ENCODE peak calls at places on chromosomes 3 and 15, in six cellular contexts. I is mesenteric fat pad; H is activated CD4-positive, alpha-beta T cell treated with anti-CD3 and anti-CD28 coated beads, Interleukin-2, amount 50 U/mL, for 48 hours; W is HuH-7; F is CD8-positive, alpha-beta memory T cell; Y is H4. L is an unnamed sample.

GRCh38 chr3:31105011-31105410 is 210.6 kb upstream of the GADL1 start:
- DNase-seq in W (no peak), Y (no peak), F (no peak), H (no peak), I (no peak), L (no peak)

GRCh38 chr3:14806641-14807263 is 12.0 kb upstream of the FGD5 start:
- DNase-seq in Y (peak; percentile 56), H (peak; percentile 11), W (no peak), I (no peak), F (no peak), L (no peak)

GRCh38 chr3:31173118-31173718 is 278.8 kb upstream of the GADL1 start:
- DNase-seq in Y (no peak), I (no peak), H (no peak), F (no peak), W (no peak), L (no peak)

GRCh38 chr15:49380912-49381311 is 42.1 kb upstream of the FGF7 start:
- DNase-seq in F (no peak), Y (no peak), I (no peak), W (no peak), H (no peak), L (no peak)

GRCh38 chr3:52017467-52018065 is 21.9 kb upstream of the RPL29 start:
- DNase-seq in H (no peak), F (no peak), W (no peak), I (no peak), Y (no peak), L (no peak)

GRCh38 chr15:81095690-81096365 is 38.2 kb upstream of the CFAP161 start:
- DNase-seq in I (no peak), H (no peak), W (no peak), F (no peak), Y (no peak), L (no peak)

GRCh38 chr15:68154923-68155559 is 50.1 kb downstream of the CALML4 start:
- DNase-seq in F (no peak), I (no peak), H (peak; percentile 10), Y (peak; percentile 42), W (peak; percentile 23), L (peak; percentile 27)

GRCh38 chr15:38530113-38530512 is 34.5 kb downstream of the RASGRP1 start:
- DNase-seq in W (no peak), F (no peak), H (peak; percentile 49), I (no peak), Y (no peak), L (no peak)

GRCh38 chr15:48250640-48251076 is 44.6 kb downstream of the SLC12A1 start:
- DNase-seq in I (no peak), Y (peak; percentile 78), H (peak; percentile 4), W (peak; percentile 23), F (no peak), L (peak; percentile 51)

GRCh38 chr3:99562990-99563607 is 75.3 kb upstream of the COL8A1 start:
- DNase-seq in Y (no peak), W (no peak), H (no peak), F (no peak), I (no peak), L (no peak)

GRCh38 chr3:78633626-78634025 is 1134.2 kb downstream of the ROBO1 start:
- DNase-seq in I (no peak), H (no peak), W (no peak), F (no peak), Y (no peak), L (no peak)

GRCh38 chr3:135382621-135383020 is 582.9 kb upstream of the PPP2R3A start:
- DNase-seq in I (no peak), Y (no peak), H (no peak), W (no peak), F (no peak), L (no peak)

GRCh38 chr3:102182162-102182561 is 252.7 kb upstream of the ZPLD1 start:
- DNase-seq in H (no peak), Y (no peak), W (no peak), F (no peak), I (no peak), L (no peak)

GRCh38 chr15:67242665-67243064 is 11.8 kb downstream of the AAGAB start:
- DNase-seq in I (no peak), W (no peak), Y (peak; percentile 40), H (no peak), F (no peak), L (no peak)

GRCh38 chr3:60932170-60932569 is 319.1 kb downstream of the FHIT start:
- DNase-seq in W (no peak), I (no peak), H (no peak), F (no peak), Y (no peak), L (no peak)

GRCh38 chr3:153897025-153897723 is 224.0 kb upstream of the ARHGEF26 start:
- DNase-seq in W (no peak), H (no peak), Y (no peak), F (no peak), I (no peak), L (no peak)

GRCh38 chr15:31088672-31089360 is 12.7 kb downstream of the TRPM1 start:
- DNase-seq in F (no peak), Y (no peak), H (no peak), W (no peak), I (no peak), L (no peak)

GRCh38 chr3:177452487-177452886 is 255.2 kb upstream of the TBL1XR1 start:
- DNase-seq in I (no peak), H (no peak), W (no peak), Y (peak; percentile 82), F (no peak), L (no peak)

GRCh38 chr15:99702895-99703602 is 30.2 kb downstream of the LYSMD4 start:
- DNase-seq in H (no peak), W (no peak), Y (no peak), I (no peak), F (no peak), L (no peak)